ENCODE peak calls at places on chromosomes 12 and 14, in four cellular contexts. N is SK-N-SH, V is mesenchymal stem cell, C is OCI-LY7. J is an unnamed sample. For H3K4me1, the result is how much of the 10 kb centered on the place peaks cover.

GRCh38 chr14:76271371-76271770 is 104.6 kb upstream of the ESRRB start:
- DNase-seq in N (no peak), V (no peak), C (no peak), J (no peak)

GRCh38 chr14:74240794-74241610 is 1.8 kb downstream of the VSX2 start:
- DNase-seq in C (no peak), N (peak), V (peak), J (peak)

GRCh38 chr12:19474147-19474546 is 34.9 kb downstream of the AEBP2 start:
- DNase-seq in N (no peak), C (no peak), V (no peak), J (peak)

GRCh38 chr12:113194971-113195391 is 9.5 kb downstream of the RITA1 start:
- DNase-seq in N (peak), V (peak), C (no peak), J (peak)

GRCh38 chr14:89540009-89540829 is 123.2 kb upstream of the FOXN3 start:
- DNase-seq in N (no peak), V (no peak), C (no peak), J (peak)

GRCh38 chr12:65607271-65607880 is 216.9 kb upstream of the HMGA2 start:
- DNase-seq in N (no peak), V (no peak), C (no peak), J (no peak)

GRCh38 chr14:53715390-53715730 is 241.3 kb downstream of the BMP4 start:
- DNase-seq in V (peak), N (no peak), C (no peak), J (peak)

GRCh38 chr12:128818065-128819022 is 5.4 kb downstream of the SLC15A4 start:
- DNase-seq in N (no peak), C (peak), V (peak), J (peak)

GRCh38 chr12:94621662-94622359 is 28.5 kb downstream of the TMCC3 start:
- DNase-seq in V (peak), C (no peak), N (no peak), J (peak)

GRCh38 chr12:10069099-10069498 is 29.7 kb downstream of the CLEC1A start:
- DNase-seq in C (no peak), N (no peak), V (peak), J (peak)

GRCh38 chr12:47773858-47774580 is 981 bp downstream of the SLC48A1 start:
- DNase-seq in V (no peak), C (no peak), N (peak), J (peak)

GRCh38 chr12:106248849-106249371 is 1.1 kb upstream of the CKAP4 start:
- DNase-seq in N (no peak), C (peak), V (peak), J (peak)

GRCh38 chr14:48725001-48725734 is 861.0 kb downstream of the RPS29 start:
- DNase-seq in N (no peak), C (no peak), V (peak), J (no peak)

GRCh38 chr12:20398720-20399119 is 30.4 kb downstream of the PDE3A start:
- DNase-seq in N (no peak), V (no peak), C (no peak), J (no peak)

GRCh38 chr12:112905451-112906089 is 1.2 kb upstream of the OAS1 start:
- DNase-seq in V (no peak), C (no peak), N (no peak), J (peak)

GRCh38 chr14:105150368-105151111 is 18.0 kb downstream of the JAG2 start:
- DNase-seq in N (no peak), C (no peak), V (no peak), J (no peak)

GRCh38 chr14:51610766-51611165 is 40.9 kb upstream of the FRMD6 start:
- DNase-seq in C (no peak), N (no peak), V (no peak), J (no peak)

GRCh38 chr12:4228122-4228580 is 45.4 kb upstream of the CCND2 start:
- DNase-seq in C (no peak), V (no peak), N (no peak), J (no peak)

GRCh38 chr14:40386433-40386832 is 954.2 kb upstream of the FBXO33 start:
- DNase-seq in V (no peak), C (no peak), N (no peak), J (no peak)

GRCh38 chr12:94183702-94184379 is 35.5 kb downstream of the PLXNC1 start:
- DNase-seq in V (no peak), N (no peak), C (no peak), J (no peak)

GRCh38 chr14:99529899-99530298 is 48.7 kb downstream of the CCNK start:
- DNase-seq in C (no peak), V (peak), N (no peak), J (peak)

DNA sequence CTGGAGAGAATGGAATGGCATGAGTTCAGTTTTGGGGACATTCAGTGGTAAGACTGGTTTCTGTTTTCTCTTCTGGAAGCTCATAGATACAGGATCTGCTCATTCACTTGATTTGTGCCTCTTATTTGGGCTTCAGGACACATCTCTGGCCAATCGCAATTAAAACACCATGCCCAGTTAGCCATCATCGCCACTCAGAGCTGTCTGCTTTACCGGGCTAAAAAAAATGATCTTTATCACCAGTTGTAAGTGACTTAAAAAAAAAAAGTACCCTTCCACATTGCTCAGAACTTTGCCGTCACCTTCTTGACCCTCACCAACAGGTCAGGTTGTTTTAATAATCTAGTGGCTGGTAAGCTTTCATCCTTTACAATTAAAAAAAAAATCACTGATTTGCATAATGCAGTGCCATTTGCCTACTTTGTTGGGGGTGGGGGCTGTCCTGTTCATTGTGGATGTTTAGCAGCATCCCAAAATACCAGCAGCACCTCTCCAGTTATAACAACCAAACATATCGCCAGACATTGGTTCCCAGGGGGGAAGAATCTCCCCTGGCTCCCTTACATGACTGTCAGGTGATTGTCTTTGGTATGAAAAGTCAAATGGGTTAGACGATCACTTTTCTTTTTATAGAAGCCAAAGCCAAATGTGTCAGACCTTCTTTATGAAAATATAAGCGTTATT is 150.1 kb downstream of the PRKCH start:
- DNase-seq in V (peak), N (peak), C (peak), J (peak)
- H3K4me3 ChIP-seq in V (no peak), N (peak), C (peak), J (peak)

DNA sequence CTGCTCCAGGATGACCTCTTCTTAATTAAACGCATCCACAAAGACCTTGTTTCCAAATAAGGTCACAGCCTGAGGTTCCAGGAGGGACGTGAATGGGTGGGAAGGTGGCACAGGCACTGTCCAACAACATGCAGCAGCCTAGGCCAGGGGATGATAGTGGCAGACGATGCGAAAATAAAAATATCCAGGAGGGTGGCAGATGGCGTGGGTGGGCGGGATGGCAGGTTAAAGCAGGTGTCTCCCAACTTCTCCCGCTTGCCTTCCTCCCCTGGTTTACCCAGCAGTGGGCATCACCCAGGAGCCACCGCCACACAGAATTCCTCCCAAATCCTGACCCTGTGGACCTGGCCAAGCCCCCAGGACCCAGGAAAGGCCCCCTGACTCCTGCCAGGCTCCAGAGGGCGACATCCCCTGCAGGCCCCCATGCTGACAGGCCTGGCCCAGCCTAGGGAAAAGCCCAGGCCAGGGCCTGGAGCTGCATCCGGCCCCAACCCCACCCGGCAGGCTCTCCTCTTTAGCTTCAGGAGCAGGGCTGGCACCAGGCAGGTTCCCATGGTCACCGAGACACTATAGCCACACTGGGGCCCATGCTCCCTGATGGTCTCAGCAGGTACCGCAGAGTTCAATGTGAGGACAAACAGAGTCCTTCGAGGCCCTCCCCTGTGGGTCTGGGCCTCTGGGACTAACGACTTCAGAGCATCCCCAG is 9.7 kb downstream of the NCOR2 start:
- DNase-seq in N (peak), V (no peak), C (no peak), J (no peak)
- H3K4me1 ChIP-seq in N (under half), V (half or more), C (under half), J (under half)

GRCh38 chr14:22796087-22796707 is 19.0 kb downstream of the SLC7A7 start:
- DNase-seq in C (peak), V (no peak), N (no peak), J (no peak)
- H3K4me2 ChIP-seq in C (peak), V (no peak), N (no peak), J (no peak)

GRCh38 chr14:70697681-70698080 is 56.0 kb downstream of the TTC9 start:
- DNase-seq in N (no peak), V (no peak), C (no peak), J (peak)
- H3K4me3 ChIP-seq in N (no peak), V (no peak), C (no peak), J (no peak)

GRCh38 chr14:95531473-95531872 is 3.4 kb upstream of the GLRX5 start:
- DNase-seq in N (no peak), V (peak), C (no peak), J (peak)

GRCh38 chr14:95533822-95534221 is 1.0 kb upstream of the GLRX5 start:
- DNase-seq in V (no peak), C (peak), N (no peak), J (peak)

GRCh38 chr14:95534299-95535225 is at the start of gene GLRX5:
- DNase-seq in V (peak), C (peak), N (peak), J (peak)

GRCh38 chr14:95535226-95536021 is 574 bp downstream of the GLRX5 start:
- DNase-seq in V (peak), N (peak), C (peak), J (peak)

DNA sequence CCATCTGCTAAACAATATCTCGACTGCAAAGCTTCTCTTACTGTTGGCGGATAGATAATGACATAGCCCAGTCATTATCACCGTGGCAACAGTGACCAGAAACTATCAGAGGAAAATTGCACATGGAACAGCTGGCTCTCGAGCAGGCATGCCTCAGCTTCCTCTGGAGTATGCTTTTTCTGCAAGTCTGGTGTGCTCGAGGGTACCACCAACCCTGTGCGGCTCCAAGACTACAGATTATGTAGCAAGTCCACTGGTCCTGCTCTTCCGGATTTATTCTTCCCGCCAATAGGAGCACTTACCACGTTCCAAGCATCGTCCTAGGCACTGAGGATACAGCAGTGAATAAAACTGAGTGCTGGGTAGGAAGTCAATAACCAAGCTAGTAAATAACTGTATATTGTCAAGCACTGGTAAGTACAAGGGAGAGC is 1.4 kb upstream of the GLRX5 start:
- DNase-seq in V (peak), C (peak), N (peak), J (peak)
- H3K4me1 ChIP-seq in V (under half), C (half or more), N (under half), J (half or more)

J was measured in GM23248.